ENCODE peak calls at places on chromosomes 16 and 17, in eight cellular contexts. Q is pancreas; V is HS-27A; S is tibial artery; J is A549; X is activated naive CD4-positive, alpha-beta T cell treated with anti-CD3 and anti-CD28 coated beads, Interleukin-2, amount 10 ng/mL, durations not matched to agents 7 days and 5 days; L is AG08395; Y is Calu3. Z is an unnamed sample.

GRCh38 chr16:56632160-56632847 is at the start of gene MT1M:
- DNase-seq in Q (peak; percentile 73), V (no peak), S (peak; percentile 91), J (no peak), X (no peak), L (peak; percentile 31), Y (no peak), Z (peak; percentile 86)

GRCh38 chr17:16908282-16908681 is 63.6 kb downstream of the TNFRSF13B start:
- DNase-seq in Q (no peak), V (no peak), S (peak; percentile 31), J (no peak), X (no peak), L (no peak), Y (no peak), Z (no peak)

GRCh38 chr17:81380682-81381518 is 14.4 kb upstream of the BAHCC1 start:
- DNase-seq in Q (peak; percentile 28), V (no peak), S (no peak), J (no peak), X (no peak), L (no peak), Y (no peak), Z (no peak)

GRCh38 chr17:58268774-58269556 is 11.8 kb downstream of the MPO start:
- DNase-seq in Q (no peak), V (no peak), S (no peak), J (no peak), X (no peak), L (no peak), Y (no peak), Z (no peak)

GRCh38 chr16:4373909-4374742 is 2.5 kb downstream of the VASN start:
- DNase-seq in Q (peak; percentile 81), V (no peak), S (peak; percentile 96), J (peak; percentile 36), X (no peak), L (peak; percentile 86), Y (peak; percentile 82), Z (peak; percentile 90)

GRCh38 chr17:75587718-75588545 is at the start of gene MYO15B:
- DNase-seq in Q (no peak), V (no peak), S (no peak), J (no peak), X (peak; percentile 61), L (no peak), Y (peak; percentile 70), Z (peak; percentile 67)

GRCh38 chr17:58007781-58008706 is 998 bp upstream of the SRSF1 start:
- DNase-seq in Q (no peak), V (no peak), S (no peak), J (no peak), X (peak; percentile 32), L (no peak), Y (no peak), Z (no peak)

GRCh38 chr17:50027639-50028206 is 28.2 kb upstream of the ITGA3 start:
- DNase-seq in Q (no peak), V (peak; percentile 95), S (peak; percentile 96), J (peak; percentile 98), X (no peak), L (peak; percentile 95), Y (peak; percentile 97), Z (no peak)